ENCODE peak calls at places on chromosomes 3 and 15, in nine cellular contexts. Y is AG09309, S is fibroblast of lung, E is breast epithelium, C is cardiac fibroblast, K is body of pancreas, J is endothelial cell, N is GM20000, O is RWPE1. Q is an unnamed sample.

GRCh38 chr15:99100245-99101173 is 4.4 kb upstream of the SYNM start:
- DNase-seq in E (peak; percentile 87), N (peak; percentile 71), O (peak; percentile 77), Y (no peak), C (peak; percentile 73), S (peak; percentile 69), K (peak; percentile 84), J (peak; percentile 89), Q (peak; percentile 74)

GRCh38 chr3:177385831-177386301 is 188.6 kb upstream of the TBL1XR1 start:
- DNase-seq in C (peak; percentile 71), O (peak; percentile 26), J (no peak), K (no peak), N (no peak), E (no peak), S (peak; percentile 54), Y (peak; percentile 40), Q (peak; percentile 70)

GRCh38 chr3:47850803-47851417 is 48.0 kb downstream of the DHX30 start:
- DNase-seq in O (no peak), J (no peak), C (no peak), E (no peak), K (no peak), N (no peak), Y (no peak), S (no peak), Q (peak; percentile 32)

GRCh38 chr3:147756478-147756877 is 347.3 kb downstream of the ZIC1 start:
- DNase-seq in N (no peak), Y (no peak), J (no peak), K (no peak), E (no peak), C (no peak), O (no peak), S (peak; percentile 8), Q (peak; percentile 26)

GRCh38 chr3:9808345-9809037 is 1.6 kb upstream of the TTLL3 start:
- DNase-seq in S (peak; percentile 22), Y (no peak), N (peak; percentile 63), C (peak; percentile 48), E (no peak), O (no peak), K (no peak), J (peak; percentile 27), Q (peak; percentile 45)

GRCh38 chr3:122797291-122797690 is 2.4 kb downstream of the SLC49A4 start:
- DNase-seq in O (no peak), N (no peak), Y (no peak), E (no peak), K (no peak), C (no peak), J (no peak), S (no peak), Q (peak; percentile 52)

GRCh38 chr3:96836153-96836915 is 21.9 kb downstream of the EPHA6 start:
- DNase-seq in J (no peak), N (no peak), Y (no peak), O (no peak), C (no peak), K (no peak), E (no peak), S (no peak), Q (no peak)

GRCh38 chr3:87855211-87855610 is 203.6 kb downstream of the CGGBP1 start:
- DNase-seq in K (no peak), E (no peak), O (no peak), S (no peak), J (no peak), N (no peak), C (no peak), Y (no peak), Q (no peak)

GRCh38 chr3:16137044-16137443 is 37.4 kb upstream of the GALNT15 start:
- DNase-seq in O (no peak), E (no peak), J (no peak), N (no peak), C (peak; percentile 59), S (no peak), K (no peak), Y (no peak), Q (no peak)

GRCh38 chr3:12265558-12265957 is 23.3 kb upstream of the PPARG start:
- DNase-seq in Y (no peak), C (no peak), O (no peak), J (no peak), N (no peak), S (peak; percentile 92), K (no peak), E (no peak), Q (peak; percentile 48)

GRCh38 chr3:152039887-152040286 is 166.4 kb downstream of the SUCNR1 start:
- DNase-seq in Y (no peak), N (peak; percentile 14), K (no peak), S (no peak), C (no peak), O (no peak), J (no peak), E (no peak), Q (no peak)

DNA sequence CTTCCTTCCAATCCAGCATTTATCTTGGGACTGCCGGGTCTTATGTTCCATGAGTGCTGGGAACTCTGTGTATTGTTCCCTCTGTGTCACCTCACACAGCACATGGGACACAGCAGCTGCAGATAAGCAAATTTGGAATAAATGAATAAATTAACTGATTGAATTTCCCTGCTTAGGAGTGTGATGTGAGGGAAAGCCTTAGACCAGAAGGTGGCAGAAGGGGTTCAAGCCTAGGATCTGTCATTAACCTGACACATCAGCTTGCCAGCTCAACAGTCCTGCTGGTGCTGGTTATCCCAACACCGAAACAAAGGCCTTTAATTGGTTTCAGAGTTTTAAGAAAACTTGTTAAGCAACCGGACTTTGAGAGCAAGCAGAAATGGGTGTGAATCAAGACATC is 114.4 kb downstream of the OXSM start:
- DNase-seq in K (no peak), S (no peak), J (peak; percentile 14), O (no peak), E (no peak), Y (no peak), N (no peak), C (no peak), Q (no peak)
- TF ChIP-seq CTCF in K (peak; percentile 50), S (no peak), J (no peak), O (no peak), E (no peak), Y (no peak), N (no peak), C (no peak), Q (no peak)

GRCh38 chr3:116302087-116302747 is 143.1 kb downstream of the LSAMP start:
- DNase-seq in O (no peak), Y (no peak), N (no peak), E (no peak), C (peak; percentile 24), S (peak; percentile 52), K (no peak), J (no peak), Q (no peak)

DNA sequence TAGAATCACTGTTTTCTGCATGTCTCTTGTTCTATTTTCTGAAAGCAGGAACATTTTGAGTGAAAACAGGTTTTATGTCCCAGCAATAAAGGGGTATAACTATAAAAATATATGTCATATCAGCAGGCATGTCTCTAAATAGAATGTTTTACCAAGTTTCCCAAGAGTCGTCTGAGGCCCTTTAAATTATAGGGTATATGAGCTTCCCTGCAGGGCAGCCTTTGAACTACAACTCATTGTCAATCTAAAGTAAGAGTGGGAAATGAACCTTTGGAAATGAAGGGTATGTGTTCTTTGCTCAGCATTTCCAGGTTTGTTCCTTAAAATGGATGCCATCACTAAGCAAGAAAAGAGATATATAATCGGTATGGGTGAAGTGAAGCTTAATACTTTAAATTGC is 138.6 kb downstream of the LSAMP start:
- DNase-seq in E (no peak), J (no peak), N (no peak), S (no peak), O (no peak), C (no peak), K (no peak), Y (no peak), Q (no peak)
- TF ChIP-seq CTCF in E (no peak), J (peak; percentile 28), N (no peak), S (peak; percentile 14), O (no peak), C (no peak), K (no peak), Y (no peak), Q (no peak)

GRCh38 chr15:23014394-23015000 is 24.9 kb downstream of the TUBGCP5 start:
- DNase-seq in K (no peak), N (no peak), S (no peak), E (no peak), O (no peak), J (no peak), Y (no peak), C (no peak), Q (no peak)

DNA sequence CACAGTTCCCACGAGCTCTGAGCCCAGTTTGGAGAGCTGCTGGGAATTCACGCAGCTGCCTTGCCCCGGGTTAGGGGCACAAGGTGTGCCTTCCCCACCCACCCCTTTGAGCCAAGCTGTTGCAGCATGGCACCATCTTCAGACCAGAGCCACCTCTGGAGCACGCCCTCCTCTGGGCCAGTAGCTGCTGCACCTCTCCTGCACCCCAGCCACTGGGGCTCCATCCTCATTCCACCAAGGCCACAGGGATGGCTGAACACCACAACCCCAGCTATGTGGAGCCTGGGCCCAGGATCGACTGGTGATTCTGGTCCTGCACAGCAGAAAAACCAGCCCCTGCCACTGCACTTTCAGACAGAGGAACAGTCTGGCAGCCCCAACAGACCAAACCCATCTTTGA is 25.7 kb downstream of the TUBGCP5 start:
- DNase-seq in K (no peak), E (no peak), J (no peak), S (no peak), N (no peak), O (no peak), Y (no peak), C (no peak), Q (no peak)
- TF ChIP-seq CTCF in K (no peak), E (no peak), J (no peak), S (no peak), N (no peak), O (no peak), Y (no peak), C (no peak), Q (no peak)

GRCh38 chr15:43184407-43185160 is 619 bp upstream of the CCNDBP1 start:
- DNase-seq in E (no peak), Y (no peak), C (no peak), O (no peak), K (no peak), S (no peak), N (no peak), J (no peak), Q (no peak)

GRCh38 chr15:43185161-43186002 is at the start of gene CCNDBP1:
- DNase-seq in Y (peak; percentile 28), E (peak; percentile 87), C (peak; percentile 68), O (peak; percentile 95), N (peak; percentile 99), S (peak; percentile 72), J (peak; percentile 72), K (peak; percentile 97), Q (peak; percentile 46)

GRCh38 chr15:43183270-43183669 is 1.9 kb upstream of the CCNDBP1 start:
- DNase-seq in J (no peak), N (no peak), S (no peak), K (no peak), C (no peak), O (no peak), E (no peak), Y (no peak), Q (no peak)

GRCh38 chr15:43187544-43188155 is 2.4 kb downstream of the CCNDBP1 start:
- DNase-seq in Y (peak; percentile 46), E (no peak), N (peak; percentile 57), S (peak; percentile 78), O (peak; percentile 51), K (no peak), J (no peak), C (peak; percentile 71), Q (peak; percentile 86)

DNA sequence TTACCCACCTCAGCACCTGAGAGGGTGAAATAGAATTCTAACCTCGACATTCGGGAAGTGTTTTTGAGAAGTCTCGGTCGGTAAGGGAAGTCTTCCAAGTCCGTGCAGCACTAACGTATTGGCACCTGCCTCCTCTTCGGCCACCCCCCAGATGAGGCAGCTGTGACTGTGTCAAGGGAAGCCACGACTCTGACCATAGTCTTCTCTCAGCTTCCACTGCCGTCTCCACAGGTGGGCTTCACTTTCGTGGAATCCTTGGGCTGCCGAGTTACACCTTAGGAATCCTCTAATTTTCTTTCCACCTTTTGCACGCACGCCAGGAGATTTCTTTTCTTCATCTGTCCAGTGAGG is 775 bp downstream of the CCNDBP1 start:
- DNase-seq in J (no peak), Y (no peak), S (no peak), O (no peak), N (no peak), E (no peak), C (no peak), K (no peak), Q (no peak)
- TF ChIP-seq CTCF in J (no peak), Y (no peak), S (no peak), O (no peak), N (no peak), E (no peak), C (no peak), K (no peak), Q (no peak)

Q was measured in choroid plexus epithelial cell.